ENCODE peak calls at places on chromosomes 7 and 10, in four cellular contexts. T, I, Q and Z are unnamed samples.

GRCh38 chr7:126698446-126698845 is 554.3 kb downstream of the GRM8 start:
- DNase-seq in I (no peak), Q (no peak), T (no peak), Z (peak; percentile 34)

GRCh38 chr10:64379898-64380297 is 858.7 kb downstream of the REEP3 start:
- DNase-seq in I (no peak), Q (no peak), T (peak; percentile 18), Z (no peak)

GRCh38 chr7:43362652-43363428 is 220.1 kb upstream of the STK17A start:
- DNase-seq in T (no peak), I (no peak), Q (no peak), Z (peak; percentile 23)

GRCh38 chr7:109376576-109376975 is 806.9 kb downstream of the DNAJB9 start:
- DNase-seq in T (no peak), Q (no peak), I (no peak), Z (no peak)

GRCh38 chr7:136555933-136556332 is 312.5 kb upstream of the CHRM2 start:
- DNase-seq in I (no peak), Q (no peak), T (no peak), Z (no peak)

GRCh38 chr10:116702165-116702564 is 40.2 kb downstream of the HSPA12A start:
- DNase-seq in T (no peak), Q (peak; percentile 59), I (peak; percentile 22), Z (no peak)

GRCh38 chr7:92567460-92567859 is 22.7 kb downstream of the FAM133B start:
- DNase-seq in T (no peak), Q (no peak), I (no peak), Z (no peak)

GRCh38 chr10:13331641-13332040 is 16.5 kb downstream of the SEPHS1 start:
- DNase-seq in T (no peak), I (no peak), Q (no peak), Z (no peak)

GRCh38 chr10:30940279-30940678 is 91.4 kb downstream of the ZNF438 start:
- DNase-seq in Q (no peak), I (no peak), T (no peak), Z (no peak)

GRCh38 chr10:121753726-121754476 is 155.7 kb upstream of the FGFR2 start:
- DNase-seq in I (no peak), T (no peak), Q (no peak), Z (peak; percentile 87)

GRCh38 chr10:126459878-126460481 is 71.7 kb upstream of the ADAM12 start:
- DNase-seq in Q (no peak), T (no peak), I (peak; percentile 55), Z (peak; percentile 66)

GRCh38 chr7:30286749-30287148 is 2.4 kb downstream of the ZNRF2 start:
- DNase-seq in I (no peak), T (no peak), Q (no peak), Z (no peak)

GRCh38 chr10:43395571-43396060 is 13.4 kb downstream of the HNRNPF start:
- DNase-seq in Q (no peak), I (no peak), T (no peak), Z (no peak)

GRCh38 chr7:28005075-28005847 is 175.3 kb downstream of the JAZF1 start:
- DNase-seq in Q (no peak), I (no peak), T (no peak), Z (no peak)

GRCh38 chr7:134780166-134780853 is 876 bp downstream of the CALD1 start:
- DNase-seq in T (no peak), Q (no peak), I (no peak), Z (no peak)

DNA sequence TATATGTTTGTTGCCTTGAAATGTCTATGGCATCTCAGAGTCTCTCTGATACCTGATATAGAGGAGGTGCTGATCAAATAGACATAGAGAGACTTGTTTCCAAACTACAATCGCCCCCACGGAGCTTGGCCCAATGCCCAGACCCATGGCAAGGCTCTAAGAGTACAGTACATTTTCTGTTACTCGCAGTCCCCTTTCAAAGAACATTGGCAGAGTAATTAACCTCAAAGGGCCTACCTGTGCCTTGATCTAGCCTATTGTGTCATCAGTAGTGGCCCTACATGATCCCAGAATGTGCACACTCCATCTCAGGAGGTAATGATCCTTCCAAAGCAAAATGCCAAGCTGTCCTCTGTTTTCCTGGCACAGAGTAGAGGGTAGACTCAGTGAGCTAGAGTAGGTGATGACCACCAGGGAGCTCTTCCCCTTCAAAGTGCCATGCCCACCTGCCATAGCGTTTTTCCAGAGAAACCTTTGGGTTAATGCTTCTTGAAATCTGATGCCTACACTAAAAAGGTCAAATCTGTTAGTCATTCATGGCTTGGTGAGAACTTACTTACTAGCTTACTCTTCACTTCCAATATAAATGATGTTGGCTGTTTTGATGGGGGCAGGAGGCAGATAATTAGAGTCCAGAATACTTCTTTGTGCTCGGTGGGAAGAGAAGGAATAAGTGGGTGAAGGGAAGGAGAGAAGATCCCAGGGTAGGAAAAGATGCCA is 41.2 kb upstream of the ACSL5 start:
- DNase-seq in Q (peak; percentile 79), T (peak; percentile 35), I (no peak), Z (no peak)
- H3K27ac ChIP-seq in Q (no peak overlapping the region), T (peak overlapping the region; percentile 87), I (no peak overlapping the region), Z (no peak overlapping the region)

GRCh38 chr7:123131140-123131539 is 68.6 kb downstream of the SLC13A1 start:
- DNase-seq in T (no peak), I (no peak), Q (no peak), Z (no peak)
- TF ChIP-seq CTCF in T (no peak), I (no peak), Q (no peak), Z (no peak)

GRCh38 chr7:95584752-95585425 is 11.4 kb downstream of the PDK4 start:
- DNase-seq in T (no peak), I (no peak), Q (no peak), Z (no peak)

GRCh38 chr7:95589766-95590165 is 6.5 kb downstream of the PDK4 start:
- DNase-seq in I (no peak), T (no peak), Q (no peak), Z (no peak)

GRCh38 chr7:95585426-95585789 is 10.9 kb downstream of the PDK4 start:
- DNase-seq in T (no peak), Q (no peak), I (no peak), Z (no peak)

GRCh38 chr7:95589031-95589430 is 7.3 kb downstream of the PDK4 start:
- DNase-seq in Q (no peak), T (no peak), I (no peak), Z (no peak)

GRCh38 chr7:95586951-95587301 is 9.4 kb downstream of the PDK4 start:
- DNase-seq in I (no peak), Q (no peak), T (no peak), Z (no peak)
- H3K27ac ChIP-seq in I (peak overlapping the region; percentile 90), Q (no peak overlapping the region), T (peak overlapping the region; percentile 4), Z (no peak overlapping the region)

DNA sequence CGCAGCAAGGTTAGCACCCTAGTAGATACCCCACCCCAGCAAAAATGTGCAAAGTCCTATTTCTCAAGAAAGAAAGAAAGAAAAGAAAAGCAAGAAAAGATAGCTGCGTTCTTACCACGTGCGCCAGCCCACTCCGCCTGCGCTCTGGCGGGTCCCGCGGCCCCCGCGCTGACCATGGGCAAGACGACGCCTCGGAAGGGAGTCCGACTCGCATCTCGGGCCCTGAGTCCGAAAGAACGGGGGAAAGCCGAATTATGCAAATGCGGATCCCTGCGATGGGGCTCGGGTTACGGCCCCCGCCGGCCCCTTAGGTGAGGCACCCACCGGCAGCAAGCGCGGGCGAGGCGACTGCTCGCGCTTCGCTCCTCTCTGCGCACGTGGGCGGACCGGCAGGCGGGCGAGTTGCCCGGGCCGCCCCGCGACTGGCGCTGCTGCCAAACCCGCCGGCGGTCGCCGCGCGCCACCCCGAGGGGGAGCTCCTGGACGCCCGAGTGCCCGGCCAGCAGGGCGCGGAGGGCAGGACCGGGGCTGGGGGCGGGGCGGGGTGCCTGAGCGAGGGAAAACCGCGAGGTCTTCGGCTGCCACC is 2.4 kb upstream of the EGR2 start:
- DNase-seq in T (peak; percentile 26), I (peak; percentile 60), Q (peak; percentile 85), Z (no peak)
- TF ChIP-seq CTCF in T (no peak), I (no peak), Q (no peak), Z (no peak)

DNA sequence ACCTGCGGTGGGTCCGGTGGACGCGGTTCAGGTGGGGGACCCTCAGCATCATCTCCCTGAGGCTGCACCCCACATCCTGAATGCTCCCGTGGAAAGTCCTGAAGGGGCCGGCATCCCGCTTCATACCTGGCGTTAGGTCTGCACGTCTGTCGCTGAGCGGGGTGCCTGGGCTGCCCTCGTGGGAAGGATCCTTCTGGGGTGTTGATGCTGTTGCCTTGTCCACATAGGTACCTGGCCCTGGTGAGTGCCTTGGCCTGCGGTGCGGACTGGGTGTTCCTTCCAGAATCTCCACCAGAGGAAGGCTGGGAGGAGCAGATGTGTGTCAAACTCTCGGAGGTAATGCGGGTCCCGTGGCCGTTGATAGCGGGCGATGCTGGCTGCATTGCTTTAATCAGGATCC is 37.8 kb downstream of the PFKP start:
- DNase-seq in Q (no peak), I (no peak), T (no peak), Z (no peak)
- H3K27ac ChIP-seq in Q (no peak overlapping the region), I (peak overlapping the region; percentile 79), T (no peak overlapping the region), Z (peak overlapping the region; percentile 63)